ENCODE peak calls at places on chromosomes 16 and 17, in four cellular contexts. Z, U, P and K are unnamed samples.

GRCh38 chr17:47810200-47810821 is 11.3 kb downstream of the OSBPL7 start:
- DNase-seq in Z (no peak), U (peak; percentile 93), P (peak; percentile 93), K (peak; percentile 95)

GRCh38 chr17:51711581-51711980 is 446.9 kb downstream of the CA10 start:
- DNase-seq in Z (no peak), U (no peak), P (no peak), K (no peak)

GRCh38 chr17:71472809-71473789 is 647.7 kb upstream of the SOX9 start:
- DNase-seq in Z (peak; percentile 74), U (peak; percentile 81), P (peak; percentile 18), K (peak; percentile 87)

GRCh38 chr17:30824002-30824355 is 513 bp downstream of the CRLF3 start:
- DNase-seq in Z (peak; percentile 36), U (peak; percentile 22), P (no peak), K (no peak)

GRCh38 chr16:89670496-89671431 is 13.1 kb downstream of the SPATA33 start:
- DNase-seq in Z (no peak), U (no peak), P (no peak), K (no peak)

GRCh38 chr17:70476368-70476767 is 307.0 kb downstream of the KCNJ2 start:
- DNase-seq in Z (no peak), U (no peak), P (no peak), K (no peak)

GRCh38 chr16:83176802-83177201 is 550.0 kb downstream of the CDH13 start:
- DNase-seq in Z (no peak), U (no peak), P (no peak), K (no peak)

GRCh38 chr17:82246365-82247174 is 17.7 kb downstream of the SLC16A3 start:
- DNase-seq in Z (no peak), U (peak; percentile 59), P (peak; percentile 80), K (peak; percentile 94)

GRCh38 chr16:66270333-66270927 is 96.1 kb upstream of the CDH5 start:
- DNase-seq in Z (peak; percentile 57), U (peak; percentile 81), P (peak; percentile 54), K (peak; percentile 70)

GRCh38 chr17:81018044-81018802 is 16.7 kb upstream of the BAIAP2 start:
- DNase-seq in Z (no peak), U (no peak), P (no peak), K (peak; percentile 41)

GRCh38 chr16:88067530-88068411 is 116.5 kb downstream of the BANP start:
- DNase-seq in Z (no peak), U (no peak), P (no peak), K (no peak)

GRCh38 chr16:54750249-54750648 is 180.4 kb upstream of the IRX5 start:
- DNase-seq in Z (no peak), U (no peak), P (no peak), K (no peak)

GRCh38 chr16:9176547-9177418 is 85.3 kb downstream of the HAPSTR1 start:
- DNase-seq in Z (no peak), U (no peak), P (no peak), K (no peak)

GRCh38 chr17:27915715-27916114 is 22.6 kb upstream of the LYRM9 start:
- DNase-seq in Z (no peak), U (no peak), P (no peak), K (no peak)

GRCh38 chr16:27430923-27431484 is 29.0 kb downstream of the IL21R start:
- DNase-seq in Z (peak; percentile 70), U (no peak), P (no peak), K (no peak)

GRCh38 chr17:21252875-21253645 is at the start of gene NATD1:
- DNase-seq in Z (peak; percentile 90), U (peak; percentile 92), P (peak; percentile 66), K (peak; percentile 75)

GRCh38 chr17:19654901-19655300 is 6.3 kb downstream of the ALDH3A2 start:
- DNase-seq in Z (no peak), U (no peak), P (no peak), K (no peak)

GRCh38 chr17:49151996-49152395 is 19.4 kb downstream of the B4GALNT2 start:
- DNase-seq in Z (no peak), U (no peak), P (no peak), K (no peak)

GRCh38 chr17:55134486-55135157 is 130.1 kb upstream of the HLF start:
- DNase-seq in Z (no peak), U (no peak), P (no peak), K (peak; percentile 69)

GRCh38 chr17:15441315-15441714 is 26.1 kb downstream of the CDRT4 start:
- DNase-seq in Z (no peak), U (peak; percentile 51), P (no peak), K (no peak)

GRCh38 chr16:29714396-29714795 is 31.4 kb downstream of the C16orf54 start:
- DNase-seq in Z (no peak), U (no peak), P (no peak), K (no peak)

GRCh38 chr16:15507299-15507958 is 73.0 kb downstream of the BMERB1 start:
- DNase-seq in Z (no peak), U (no peak), P (peak; percentile 16), K (no peak)

GRCh38 chr17:17993366-17993765 is 20.7 kb downstream of the DRC3 start:
- DNase-seq in Z (no peak), U (no peak), P (no peak), K (no peak)

GRCh38 chr17:29642171-29642611 is 19.5 kb upstream of the CORO6 start:
- DNase-seq in Z (no peak), U (no peak), P (no peak), K (no peak)

GRCh38 chr16:48318630-48319029 is 66.6 kb downstream of the SIAH1 start:
- DNase-seq in Z (peak; percentile 58), U (no peak), P (no peak), K (no peak)

GRCh38 chr17:73648974-73649373 is 4.7 kb upstream of the SDK2 start:
- DNase-seq in Z (no peak), U (no peak), P (no peak), K (no peak)

GRCh38 chr16:16033208-16033717 is 83.8 kb downstream of the ABCC1 start:
- DNase-seq in Z (peak; percentile 34), U (no peak), P (no peak), K (no peak)

GRCh38 chr17:65554568-65555223 is 6.8 kb downstream of the AXIN2 start:
- DNase-seq in Z (no peak), U (peak; percentile 17), P (no peak), K (no peak)

GRCh38 chr17:13704333-13704732 is 102.6 kb upstream of the HS3ST3A1 start:
- DNase-seq in Z (no peak), U (no peak), P (no peak), K (peak; percentile 75)

GRCh38 chr16:50024207-50024606 is 818 bp upstream of the CNEP1R1 start:
- DNase-seq in Z (no peak), U (no peak), P (no peak), K (no peak)
- H3K9me2 ChIP-seq in Z (no peaks in the 10 kb centered on the region), U (no peaks in the 10 kb centered on the region), P (no peaks in the 10 kb centered on the region), K (no peaks in the 10 kb centered on the region)

DNA sequence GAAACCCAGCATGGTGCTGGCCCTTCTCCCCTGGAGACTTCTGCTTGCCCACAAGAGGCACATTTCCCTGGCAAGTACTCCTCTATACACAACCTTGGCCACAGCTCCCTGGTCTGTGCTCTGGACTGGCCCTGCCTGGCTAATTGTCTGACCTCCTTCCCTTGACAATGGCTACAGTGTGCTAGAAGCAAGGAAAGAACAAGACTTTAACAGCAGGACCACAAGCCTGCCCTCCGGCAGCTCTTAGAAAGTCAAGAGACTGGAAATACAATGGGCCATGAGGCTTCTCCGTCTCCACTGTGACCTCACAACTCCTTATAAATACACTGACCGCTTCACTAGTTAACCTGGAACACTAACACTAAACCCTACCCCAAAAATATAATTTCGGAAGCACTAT is 36.7 kb downstream of the LIG3 start:
- DNase-seq in Z (no peak), U (no peak), P (no peak), K (no peak)
- H3K9me2 ChIP-seq in Z (no peaks in the 10 kb centered on the region), U (no peaks in the 10 kb centered on the region), P (no peaks in the 10 kb centered on the region), K (no peaks in the 10 kb centered on the region)

DNA sequence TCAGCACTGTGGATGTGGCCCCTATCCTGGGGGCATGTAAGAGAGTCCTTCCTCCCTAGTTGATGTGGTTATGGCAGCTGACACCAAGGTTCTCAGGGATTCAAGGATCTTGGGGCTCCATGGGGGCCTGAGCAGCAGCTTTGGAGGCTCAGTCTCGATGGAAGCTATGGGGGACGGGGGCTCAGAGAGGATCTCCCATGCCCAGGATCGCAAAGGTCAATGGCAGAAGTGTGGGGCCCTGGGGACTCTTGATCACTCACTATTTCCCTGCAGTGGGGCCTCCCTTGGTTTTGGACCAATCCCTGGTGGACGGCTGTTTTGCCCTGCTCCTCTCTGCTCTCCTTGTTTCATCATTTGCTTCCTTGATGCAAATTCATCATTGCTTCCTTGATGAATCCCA is 885.9 kb downstream of the CDH8 start:
- DNase-seq in Z (no peak), U (no peak), P (no peak), K (no peak)
- H3K9me2 ChIP-seq in Z (no peaks in the 10 kb centered on the region), U (no peaks in the 10 kb centered on the region), P (no peaks in the 10 kb centered on the region), K (no peaks in the 10 kb centered on the region)

GRCh38 chr17:39461911-39462641 is 790 bp downstream of the CDK12 start:
- DNase-seq in Z (peak; percentile 25), U (no peak), P (no peak), K (peak; percentile 7)
- H3K9me2 ChIP-seq in Z (no peaks in the 10 kb centered on the region), U (no peaks in the 10 kb centered on the region), P (no peaks in the 10 kb centered on the region), K (no peaks in the 10 kb centered on the region)

DNA sequence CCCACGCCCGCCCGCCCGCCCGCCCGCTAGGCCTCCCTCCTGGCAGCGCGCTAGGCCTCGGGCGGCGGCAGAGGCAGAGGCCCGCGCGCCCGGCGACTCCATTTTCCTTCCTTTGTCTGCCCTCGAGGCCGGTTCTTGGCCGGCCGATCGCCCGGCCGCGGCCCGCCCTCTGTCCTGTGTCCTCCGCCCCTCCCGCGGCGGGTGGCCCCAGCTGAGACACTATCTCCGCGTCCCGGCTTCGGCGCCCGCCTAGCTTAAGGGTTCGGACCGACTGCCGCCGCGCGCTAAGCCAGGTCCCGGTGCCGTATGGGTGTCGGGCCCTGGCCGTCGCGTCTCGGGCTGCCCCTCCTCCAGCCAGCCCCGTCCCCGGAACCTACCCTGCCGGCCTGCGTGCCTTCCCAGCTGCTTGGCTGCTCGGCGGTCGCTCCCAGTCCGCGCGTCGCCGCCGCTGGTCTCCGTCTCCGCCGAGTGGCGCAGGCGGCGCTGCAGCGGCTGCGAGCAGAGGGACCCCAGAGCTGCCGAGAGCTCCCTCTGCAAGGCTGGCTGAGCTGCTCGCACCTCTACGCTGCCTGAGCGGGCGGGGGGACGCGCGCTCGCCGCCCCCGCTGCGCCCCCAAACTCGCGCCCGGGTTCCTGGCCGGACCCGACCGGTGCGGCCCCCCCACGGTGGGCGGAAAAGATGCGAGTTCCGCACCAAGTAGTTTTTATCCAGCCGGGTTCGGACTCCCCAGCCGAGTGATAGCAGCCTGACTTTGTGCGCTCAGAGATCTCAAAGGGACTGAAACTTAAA is 787 bp downstream of the CTCF start:
- DNase-seq in Z (peak; percentile 87), U (peak; percentile 82), P (peak; percentile 53), K (peak; percentile 22)
- H3K9me2 ChIP-seq in Z (no peaks in the 10 kb centered on the region), U (no peaks in the 10 kb centered on the region), P (no peaks in the 10 kb centered on the region), K (no peaks in the 10 kb centered on the region)

DNA sequence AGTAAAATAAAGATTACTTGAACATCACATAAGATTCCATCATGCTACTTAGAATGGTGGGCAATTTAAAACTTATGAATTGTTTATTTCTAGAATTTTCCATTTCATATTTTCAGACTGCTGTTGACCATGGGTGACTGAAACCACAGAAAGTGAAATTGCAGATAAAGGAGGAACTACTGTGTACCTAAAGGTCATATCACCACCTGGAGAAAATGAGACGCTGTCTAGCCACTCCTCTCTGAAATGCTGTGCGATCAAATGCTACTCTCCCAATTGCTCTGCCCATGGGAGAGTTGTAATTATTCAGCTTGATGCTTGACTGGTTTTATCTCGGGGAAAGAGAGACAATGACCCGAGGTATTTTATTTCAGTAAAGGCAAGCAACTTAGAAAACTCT is 128.9 kb upstream of the ERCC4 start:
- DNase-seq in Z (peak; percentile 11), U (no peak), P (no peak), K (no peak)
- H3K9me2 ChIP-seq in Z (no peaks in the 10 kb centered on the region), U (no peaks in the 10 kb centered on the region), P (no peaks in the 10 kb centered on the region), K (no peaks in the 10 kb centered on the region)